ENCODE peak calls at places on chromosomes 16 and 17, in six cellular contexts. A is adrenal gland; Q is RWPE1; M is stimulated activated CD4-positive, alpha-beta T cell treated with anti-CD3 and anti-CD28 coated beads, Interleukin-1b, Interleukin-23, amount 100 ng/mL, for 4 hours; Z is heart right ventricle; I is iPS-NIHi11. X is an unnamed sample.

GRCh38 chr17:33124871-33125551 is 133.4 kb downstream of the SPACA3 start:
- DNase-seq in M (no peak), Q (no peak), Z (no peak), I (no peak), A (no peak), X (no peak)

GRCh38 chr16:67421030-67421429 is 4.8 kb upstream of the ZDHHC1 start:
- DNase-seq in A (no peak), Q (no peak), I (no peak), Z (no peak), M (no peak), X (no peak)

GRCh38 chr16:9681556-9681955 is 500.7 kb downstream of the GRIN2A start:
- DNase-seq in I (no peak), M (no peak), A (no peak), Z (no peak), Q (no peak), X (no peak)

GRCh38 chr17:1074886-1075665 is 78.1 kb downstream of the TIMM22 start:
- DNase-seq in A (no peak), Q (no peak), I (no peak), M (no peak), Z (peak), X (no peak)

GRCh38 chr16:50210266-50211038 is 55.9 kb upstream of the ADCY7 start:
- DNase-seq in I (peak), Z (peak), A (peak), M (peak), Q (no peak), X (peak)

GRCh38 chr16:56606071-56606687 is 2.2 kb upstream of the MT2A start:
- DNase-seq in M (no peak), Z (no peak), Q (peak), A (no peak), I (no peak), X (no peak)

GRCh38 chr16:88870608-88871348 is 4.3 kb upstream of the PABPN1L start:
- DNase-seq in A (no peak), M (no peak), I (no peak), Q (no peak), Z (no peak), X (no peak)

GRCh38 chr16:23013484-23013883 is 135.8 kb downstream of the USP31 start:
- DNase-seq in Z (no peak), I (no peak), M (no peak), Q (no peak), A (no peak), X (no peak)

GRCh38 chr17:73551756-73552155 is 92.5 kb downstream of the SDK2 start:
- DNase-seq in Q (no peak), M (no peak), I (no peak), Z (no peak), A (no peak), X (no peak)

GRCh38 chr17:3318336-3318735 is 20.2 kb upstream of the OR3A1 start:
- DNase-seq in I (no peak), A (no peak), Z (no peak), Q (peak), M (no peak), X (no peak)

GRCh38 chr17:10888858-10889257 is 51.0 kb upstream of the PIRT start:
- DNase-seq in Q (no peak), I (peak), Z (no peak), M (no peak), A (no peak), X (no peak)

GRCh38 chr17:79608729-79609039 is 2.2 kb downstream of the RBFOX3 start:
- DNase-seq in A (no peak), Z (no peak), I (no peak), Q (no peak), M (no peak), X (no peak)

GRCh38 chr16:46573008-46573833 is 48.0 kb downstream of the SHCBP1 start:
- DNase-seq in Z (no peak), A (no peak), I (peak), M (no peak), Q (peak), X (no peak)

GRCh38 chr16:3673201-3673600 is 18.7 kb downstream of the DNASE1 start:
- DNase-seq in A (no peak), Q (no peak), I (no peak), M (no peak), Z (no peak), X (no peak)